ENCODE peak calls at places on chromosomes 7 and 10, in nine cellular contexts. C, K, F, V, U, S, N, E and L are unnamed samples.

GRCh38 chr10:86663576-86664369 is 4.5 kb upstream of the LDB3 start:
- DNase-seq in C (no peak), U (no peak), E (peak), F (no peak), N (no peak), V (no peak), K (no peak), S (no peak), L (peak)

GRCh38 chr7:121519548-121520521 is 123.7 kb upstream of the FAM3C start:
- DNase-seq in E (peak), S (no peak), V (no peak), F (no peak), C (no peak), N (no peak), U (no peak), K (no peak), L (no peak)

GRCh38 chr10:71040890-71041590 is 152.7 kb upstream of the PCBD1 start:
- DNase-seq in K (no peak), F (no peak), S (peak), C (peak), U (no peak), E (no peak), N (no peak), V (no peak), L (no peak)

GRCh38 chr7:77247206-77247850 is 47.7 kb upstream of the FGL2 start:
- DNase-seq in C (peak), E (peak), V (peak), S (peak), N (peak), U (peak), F (peak), K (peak), L (no peak)

GRCh38 chr7:106869954-106870353 is 4.9 kb downstream of the PIK3CG start:
- DNase-seq in N (no peak), V (no peak), F (no peak), E (no peak), S (no peak), C (no peak), K (no peak), U (no peak), L (no peak)

GRCh38 chr10:32459072-32459703 is 13.2 kb downstream of the CCDC7 start:
- DNase-seq in V (no peak), F (no peak), C (no peak), N (no peak), U (no peak), K (no peak), E (no peak), S (no peak), L (no peak)

GRCh38 chr7:110090113-110090820 is 1000.7 kb upstream of the LRRN3 start:
- DNase-seq in N (no peak), E (no peak), C (no peak), U (no peak), F (peak), S (no peak), V (peak), K (no peak), L (no peak)

GRCh38 chr10:71409516-71410104 is 12.9 kb downstream of the CDH23 start:
- DNase-seq in N (no peak), V (no peak), C (no peak), K (no peak), S (no peak), U (no peak), F (no peak), E (no peak), L (no peak)

GRCh38 chr10:117621196-117621595 is 78.7 kb downstream of the EMX2 start:
- DNase-seq in U (no peak), K (no peak), V (no peak), E (no peak), S (no peak), F (no peak), C (no peak), N (no peak), L (no peak)

GRCh38 chr10:109277456-109277855 is 645.9 kb downstream of the XPNPEP1 start:
- DNase-seq in E (no peak), U (no peak), F (no peak), K (no peak), C (no peak), V (no peak), S (no peak), N (no peak), L (no peak)

GRCh38 chr7:4712371-4713182 is 30.5 kb downstream of the FOXK1 start:
- DNase-seq in U (peak), S (no peak), F (no peak), E (no peak), K (no peak), N (no peak), C (peak), V (no peak), L (no peak)

GRCh38 chr10:6191569-6191968 is 11.2 kb upstream of the PFKFB3 start:
- DNase-seq in K (no peak), V (no peak), S (no peak), N (no peak), U (no peak), C (no peak), F (no peak), E (no peak), L (no peak)

GRCh38 chr7:140517546-140518369 is 38.5 kb upstream of the MKRN1 start:
- DNase-seq in K (peak), S (peak), V (peak), C (peak), E (peak), N (peak), U (peak), F (peak), L (no peak)

GRCh38 chr10:87973635-87974034 is 110.2 kb downstream of the PTEN start:
- DNase-seq in U (no peak), V (no peak), F (peak), N (no peak), E (no peak), K (no peak), C (no peak), S (no peak), L (no peak)

GRCh38 chr7:57215423-57215822 is 83.2 kb upstream of the ZNF479 start:
- DNase-seq in E (no peak), F (no peak), C (no peak), U (no peak), N (no peak), V (no peak), S (peak), K (no peak), L (peak)

GRCh38 chr10:22345301-22346086 is at the start of gene SPAG6:
- DNase-seq in F (no peak), C (peak), S (peak), N (no peak), U (no peak), V (peak), K (peak), E (peak), L (no peak)

GRCh38 chr10:55144001-55144400 is 343.0 kb upstream of the PCDH15 start:
- DNase-seq in S (no peak), C (no peak), U (no peak), F (peak), V (no peak), N (no peak), E (no peak), K (no peak), L (no peak)

GRCh38 chr7:116539879-116540278 is 15.0 kb downstream of the CAV1 start:
- DNase-seq in K (no peak), N (no peak), U (no peak), F (no peak), C (no peak), E (no peak), V (no peak), S (no peak), L (no peak)

GRCh38 chr7:29825750-29826529 is 19.6 kb downstream of the WIPF3 start:
- DNase-seq in E (no peak), V (no peak), F (no peak), U (no peak), N (no peak), K (no peak), C (no peak), S (no peak), L (no peak)

GRCh38 chr10:103661198-103661950 is 167.9 kb downstream of the NEURL1 start:
- DNase-seq in K (peak), U (peak), E (peak), S (peak), C (no peak), V (peak), N (peak), F (peak), L (no peak)

GRCh38 chr7:55127135-55127551 is 108.3 kb downstream of the EGFR start:
- DNase-seq in S (no peak), U (no peak), E (no peak), K (no peak), N (no peak), V (no peak), F (peak), C (no peak), L (no peak)

GRCh38 chr10:69874464-69874863 is 72.8 kb downstream of the COL13A1 start:
- DNase-seq in F (peak), N (no peak), K (peak), U (no peak), E (no peak), C (no peak), S (no peak), V (no peak), L (no peak)

GRCh38 chr7:137891016-137891655 is 44.4 kb upstream of the DGKI start:
- DNase-seq in V (no peak), S (no peak), C (no peak), K (no peak), E (no peak), F (no peak), N (no peak), U (no peak), L (no peak)

GRCh38 chr10:59098387-59098786 is 78.1 kb upstream of the PHYHIPL start:
- DNase-seq in C (no peak), S (no peak), U (no peak), F (peak), K (no peak), E (no peak), N (no peak), V (no peak), L (no peak)

GRCh38 chr10:51699475-51700227 is at the start of gene CSTF2T:
- DNase-seq in E (peak), C (peak), S (peak), U (peak), F (peak), K (peak), N (peak), V (peak), L (no peak)

GRCh38 chr10:3339531-3339950 is 167.0 kb upstream of the PITRM1 start:
- DNase-seq in N (no peak), U (no peak), C (no peak), E (no peak), S (no peak), V (no peak), K (no peak), F (no peak), L (no peak)

GRCh38 chr7:1957471-1958225 is 275.1 kb downstream of the MAD1L1 start:
- DNase-seq in E (no peak), N (no peak), S (no peak), F (no peak), U (no peak), K (no peak), C (no peak), V (no peak), L (peak)

GRCh38 chr7:47337531-47337930 is 244.4 kb downstream of the TNS3 start:
- DNase-seq in V (no peak), S (no peak), F (no peak), C (no peak), E (peak), K (no peak), N (peak), U (no peak), L (no peak)
- TF ChIP-seq CTCF in V (no peak), S (no peak), F (no peak), C (no peak), E (peak), K (no peak), N (no peak), U (no peak), L (no peak)

GRCh38 chr7:44108768-44109750 is 4.9 kb downstream of the AEBP1 start:
- DNase-seq in C (no peak), K (no peak), V (no peak), N (no peak), U (no peak), S (no peak), E (no peak), F (no peak), L (no peak)
- TF ChIP-seq CTCF in C (peak), K (no peak), V (no peak), N (no peak), U (no peak), S (no peak), E (no peak), F (no peak), L (peak)

GRCh38 chr7:68429376-68430117 is 1168.7 kb upstream of the AUTS2 start:
- DNase-seq in S (no peak), V (no peak), K (no peak), U (no peak), E (no peak), C (no peak), N (no peak), F (no peak), L (no peak)
- TF ChIP-seq CTCF in S (no peak), V (no peak), K (no peak), U (no peak), E (no peak), C (no peak), N (no peak), F (no peak), L (no peak)

GRCh38 chr10:124632064-124632531 is 112.1 kb downstream of the FAM53B start:
- DNase-seq in V (peak), E (peak), K (no peak), C (peak), U (peak), S (peak), F (peak), N (peak), L (no peak)
- TF ChIP-seq CTCF in V (peak), E (peak), K (peak), C (peak), U (peak), S (peak), F (peak), N (peak), L (peak)